ENCODE peak calls at places on chromosomes 4 and X, in five cellular contexts. One of them, this sample, is unnamed.

GRCh38 chr4:125726121-125726520 is 411.4 kb downstream of the FAT4 start:
- DNase-seq in NCI-H1105: no peak
- DNase-seq in C1 segment of cervical spinal cord: no peak
- DNase-seq in right cardiac atrium: no peak
- DNase-seq in putamen: no peak
- DNase-seq in this sample: no peak

GRCh38 chrX:39115166-39115565 is 313.9 kb downstream of the MID1IP1 start:
- DNase-seq in right cardiac atrium: no peak
- DNase-seq in putamen: no peak
- DNase-seq in C1 segment of cervical spinal cord: no peak
- DNase-seq in NCI-H1105: no peak
- DNase-seq in this sample: no peak

GRCh38 chr4:93359609-93360008 is 468.9 kb upstream of the ATOH1 start:
- DNase-seq in NCI-H1105: no peak
- DNase-seq in putamen: no peak
- DNase-seq in C1 segment of cervical spinal cord: no peak
- DNase-seq in right cardiac atrium: no peak
- DNase-seq in this sample: no peak

GRCh38 chr4:38152721-38153412 is 192.7 kb downstream of the PTTG2 start:
- DNase-seq in NCI-H1105: no peak
- DNase-seq in C1 segment of cervical spinal cord: no peak
- DNase-seq in putamen: no peak
- DNase-seq in right cardiac atrium: no peak
- DNase-seq in this sample: no peak

GRCh38 chrX:107561468-107562215 is 66.7 kb upstream of the PRPS1 start:
- DNase-seq in right cardiac atrium: no peak
- DNase-seq in putamen: no peak
- DNase-seq in C1 segment of cervical spinal cord: no peak
- DNase-seq in NCI-H1105: no peak
- DNase-seq in this sample: no peak

GRCh38 chr4:119906277-119906676 is 160.4 kb downstream of the MAD2L1 start:
- DNase-seq in NCI-H1105: no peak
- DNase-seq in C1 segment of cervical spinal cord: no peak
- DNase-seq in right cardiac atrium: no peak
- DNase-seq in putamen: no peak
- DNase-seq in this sample: no peak

GRCh38 chr4:138838251-138838650 is 177.3 kb upstream of the NOCT start:
- DNase-seq in right cardiac atrium: no peak
- DNase-seq in C1 segment of cervical spinal cord: no peak
- DNase-seq in putamen: no peak
- DNase-seq in NCI-H1105: no peak
- DNase-seq in this sample: no peak

GRCh38 chr4:75655562-75655961 is 17.6 kb downstream of the G3BP2 start:
- DNase-seq in NCI-H1105: no peak
- DNase-seq in right cardiac atrium: no peak
- DNase-seq in putamen: no peak
- DNase-seq in C1 segment of cervical spinal cord: no peak
- DNase-seq in this sample: no peak

GRCh38 chr4:151887151-151887815 is 126.5 kb upstream of the GATB start:
- DNase-seq in NCI-H1105: no peak
- DNase-seq in C1 segment of cervical spinal cord: no peak
- DNase-seq in putamen: no peak
- DNase-seq in right cardiac atrium: no peak
- DNase-seq in this sample: no peak

GRCh38 chr4:74117024-74117534 is 18.1 kb upstream of the CXCL2 start:
- DNase-seq in right cardiac atrium: peak; percentile 76
- DNase-seq in NCI-H1105: no peak
- DNase-seq in putamen: peak; percentile 81
- DNase-seq in C1 segment of cervical spinal cord: peak; percentile 44
- DNase-seq in this sample: peak; percentile 73

GRCh38 chrX:39731735-39732134 is 366.0 kb downstream of the BCOR start:
- DNase-seq in NCI-H1105: no peak
- DNase-seq in C1 segment of cervical spinal cord: no peak
- DNase-seq in right cardiac atrium: peak; percentile 77
- DNase-seq in putamen: no peak
- DNase-seq in this sample: no peak

GRCh38 chr4:134632056-134632455 is 430.5 kb upstream of the PABPC4L start:
- DNase-seq in putamen: no peak
- DNase-seq in C1 segment of cervical spinal cord: no peak
- DNase-seq in NCI-H1105: no peak
- DNase-seq in right cardiac atrium: no peak
- DNase-seq in this sample: no peak

GRCh38 chr4:99968330-99968729 is 18.3 kb upstream of the H2AZ1 start:
- DNase-seq in C1 segment of cervical spinal cord: no peak
- DNase-seq in putamen: peak; percentile 25
- DNase-seq in NCI-H1105: no peak
- DNase-seq in right cardiac atrium: no peak
- DNase-seq in this sample: no peak

GRCh38 chrX:137052641-137053235 is 18.9 kb upstream of the GPR101 start:
- DNase-seq in C1 segment of cervical spinal cord: no peak
- DNase-seq in right cardiac atrium: no peak
- DNase-seq in putamen: no peak
- DNase-seq in NCI-H1105: no peak
- DNase-seq in this sample: peak; percentile 28

GRCh38 chr4:4347585-4347984 is 39.3 kb upstream of the NSG1 start:
- DNase-seq in C1 segment of cervical spinal cord: no peak
- DNase-seq in NCI-H1105: no peak
- DNase-seq in right cardiac atrium: no peak
- DNase-seq in putamen: no peak
- DNase-seq in this sample: no peak

GRCh38 chr4:7266525-7267292 is 74.4 kb downstream of the SORCS2 start:
- DNase-seq in putamen: no peak
- DNase-seq in right cardiac atrium: no peak
- DNase-seq in C1 segment of cervical spinal cord: no peak
- DNase-seq in NCI-H1105: no peak
- DNase-seq in this sample: no peak

GRCh38 chrX:41022579-41022978 is 62.7 kb upstream of the USP9X start:
- DNase-seq in NCI-H1105: no peak
- DNase-seq in putamen: no peak
- DNase-seq in right cardiac atrium: no peak
- DNase-seq in C1 segment of cervical spinal cord: no peak
- DNase-seq in this sample: no peak

GRCh38 chr4:167943872-167944505 is 148.3 kb upstream of the ANXA10 start:
- DNase-seq in putamen: no peak
- DNase-seq in C1 segment of cervical spinal cord: no peak
- DNase-seq in right cardiac atrium: no peak
- DNase-seq in NCI-H1105: no peak
- DNase-seq in this sample: no peak

GRCh38 chr4:62431513-62431912 is 1231.4 kb downstream of the ADGRL3 start:
- DNase-seq in right cardiac atrium: no peak
- DNase-seq in putamen: no peak
- DNase-seq in C1 segment of cervical spinal cord: no peak
- DNase-seq in NCI-H1105: peak; percentile 1
- DNase-seq in this sample: no peak

GRCh38 chrX:33987458-33987857 is 144.7 kb downstream of the FAM47A start:
- DNase-seq in right cardiac atrium: no peak
- DNase-seq in NCI-H1105: no peak
- DNase-seq in putamen: no peak
- DNase-seq in C1 segment of cervical spinal cord: no peak
- DNase-seq in this sample: no peak

GRCh38 chr4:3384771-3385701 is 56.7 kb upstream of the HGFAC start:
- DNase-seq in right cardiac atrium: peak; percentile 84
- DNase-seq in putamen: no peak
- DNase-seq in C1 segment of cervical spinal cord: no peak
- DNase-seq in NCI-H1105: no peak
- DNase-seq in this sample: no peak

GRCh38 chr4:17335371-17335770 is 176.5 kb downstream of the QDPR start:
- DNase-seq in putamen: no peak
- DNase-seq in C1 segment of cervical spinal cord: no peak
- DNase-seq in right cardiac atrium: no peak
- DNase-seq in NCI-H1105: no peak
- DNase-seq in this sample: no peak

GRCh38 chr4:135731681-135732080 is 1530.1 kb upstream of the PABPC4L start:
- DNase-seq in right cardiac atrium: no peak
- DNase-seq in C1 segment of cervical spinal cord: no peak
- DNase-seq in putamen: no peak
- DNase-seq in NCI-H1105: no peak
- DNase-seq in this sample: no peak

GRCh38 chr4:140149851-140150635 is 3.9 kb downstream of the MAML3 start:
- DNase-seq in NCI-H1105: peak; percentile 49
- DNase-seq in C1 segment of cervical spinal cord: peak; percentile 44
- DNase-seq in putamen: peak; percentile 42
- DNase-seq in right cardiac atrium: peak; percentile 89
- DNase-seq in this sample: peak; percentile 38

GRCh38 chrX:100745806-100746537 is 14.1 kb upstream of the SYTL4 start:
- DNase-seq in C1 segment of cervical spinal cord: no peak
- DNase-seq in putamen: no peak
- DNase-seq in right cardiac atrium: peak; percentile 52
- DNase-seq in NCI-H1105: no peak
- DNase-seq in this sample: no peak

GRCh38 chr4:25792200-25792791 is 70.5 kb downstream of the SEL1L3 start:
- DNase-seq in right cardiac atrium: no peak
- DNase-seq in NCI-H1105: no peak
- DNase-seq in C1 segment of cervical spinal cord: no peak
- DNase-seq in putamen: no peak
- DNase-seq in this sample: no peak

GRCh38 chr4:65671402-65671801 is 1.1 kb upstream of the EPHA5 start:
- DNase-seq in NCI-H1105: no peak
- DNase-seq in right cardiac atrium: no peak
- DNase-seq in putamen: no peak
- DNase-seq in C1 segment of cervical spinal cord: no peak
- DNase-seq in this sample: no peak

GRCh38 chr4:139014391-139015268 is 951 bp upstream of the NOCT start:
- DNase-seq in C1 segment of cervical spinal cord: no peak
- DNase-seq in putamen: peak; percentile 34
- DNase-seq in right cardiac atrium: no peak
- DNase-seq in NCI-H1105: no peak
- DNase-seq in this sample: no peak

This sample was measured in NCI-H774.